ENCODE peak calls at places on chromosomes 16 and 17, in ten cellular contexts. One of them, this sample, is unnamed.

GRCh38 chr16:51816929-51817328 is 665.9 kb upstream of the SALL1 start:
- DNase-seq in thoracic aorta: no peak
- DNase-seq in ascending aorta: no peak
- DNase-seq in Peyer's patch: no peak
- DNase-seq in SK-N-SH: no peak
- DNase-seq in GM23338: no peak
- DNase-seq in CD8-positive, alpha-beta T cell: no peak
- DNase-seq in heart right ventricle: no peak
- DNase-seq in upper lobe of left lung: no peak
- DNase-seq in mammary epithelial cell: no peak
- DNase-seq in this sample: no peak

GRCh38 chr16:57791156-57791902 is 11.0 kb downstream of the KIFC3 start:
- DNase-seq in thoracic aorta: no peak
- DNase-seq in ascending aorta: no peak
- DNase-seq in Peyer's patch: no peak
- DNase-seq in SK-N-SH: no peak
- DNase-seq in GM23338: no peak
- DNase-seq in CD8-positive, alpha-beta T cell: no peak
- DNase-seq in heart right ventricle: peak; percentile 75
- DNase-seq in upper lobe of left lung: no peak
- DNase-seq in mammary epithelial cell: no peak
- DNase-seq in this sample: no peak

GRCh38 chr17:79607941-79608728 is 2.7 kb downstream of the RBFOX3 start:
- DNase-seq in thoracic aorta: no peak
- DNase-seq in ascending aorta: no peak
- DNase-seq in Peyer's patch: no peak
- DNase-seq in SK-N-SH: peak; percentile 58
- DNase-seq in GM23338: peak; percentile 90
- DNase-seq in CD8-positive, alpha-beta T cell: no peak
- DNase-seq in heart right ventricle: peak; percentile 16
- DNase-seq in upper lobe of left lung: peak; percentile 82
- DNase-seq in mammary epithelial cell: peak; percentile 15
- DNase-seq in this sample: no peak

GRCh38 chr16:57946181-57946801 is 24.6 kb downstream of the CNGB1 start:
- DNase-seq in thoracic aorta: no peak
- DNase-seq in ascending aorta: no peak
- DNase-seq in Peyer's patch: no peak
- DNase-seq in SK-N-SH: peak; percentile 53
- DNase-seq in GM23338: no peak
- DNase-seq in CD8-positive, alpha-beta T cell: no peak
- DNase-seq in heart right ventricle: no peak
- DNase-seq in upper lobe of left lung: no peak
- DNase-seq in mammary epithelial cell: no peak
- DNase-seq in this sample: no peak

GRCh38 chr17:79925242-79925957 is 86.2 kb upstream of the CBX4 start:
- DNase-seq in thoracic aorta: no peak
- DNase-seq in ascending aorta: no peak
- DNase-seq in Peyer's patch: no peak
- DNase-seq in SK-N-SH: no peak
- DNase-seq in GM23338: peak; percentile 45
- DNase-seq in CD8-positive, alpha-beta T cell: no peak
- DNase-seq in heart right ventricle: peak; percentile 51
- DNase-seq in upper lobe of left lung: peak; percentile 71
- DNase-seq in mammary epithelial cell: no peak
- DNase-seq in this sample: no peak

GRCh38 chr17:44979426-44980273 is 11.5 kb upstream of the C1QL1 start:
- DNase-seq in thoracic aorta: no peak
- DNase-seq in ascending aorta: no peak
- DNase-seq in Peyer's patch: no peak
- DNase-seq in SK-N-SH: no peak
- DNase-seq in GM23338: no peak
- DNase-seq in CD8-positive, alpha-beta T cell: no peak
- DNase-seq in heart right ventricle: peak; percentile 28
- DNase-seq in upper lobe of left lung: no peak
- DNase-seq in mammary epithelial cell: no peak
- DNase-seq in this sample: no peak

GRCh38 chr17:30942311-30943079 is 20.8 kb downstream of the ADAP2 start:
- DNase-seq in thoracic aorta: no peak
- DNase-seq in ascending aorta: no peak
- DNase-seq in Peyer's patch: no peak
- DNase-seq in SK-N-SH: no peak
- DNase-seq in GM23338: no peak
- DNase-seq in CD8-positive, alpha-beta T cell: no peak
- DNase-seq in heart right ventricle: no peak
- DNase-seq in upper lobe of left lung: no peak
- DNase-seq in mammary epithelial cell: no peak
- DNase-seq in this sample: no peak

GRCh38 chr17:82247175-82247823 is 18.5 kb downstream of the SLC16A3 start:
- DNase-seq in thoracic aorta: no peak
- DNase-seq in ascending aorta: no peak
- DNase-seq in Peyer's patch: no peak
- DNase-seq in SK-N-SH: no peak
- DNase-seq in GM23338: no peak
- DNase-seq in CD8-positive, alpha-beta T cell: no peak
- DNase-seq in heart right ventricle: no peak
- DNase-seq in upper lobe of left lung: peak; percentile 31
- DNase-seq in mammary epithelial cell: no peak
- DNase-seq in this sample: no peak

GRCh38 chr16:58024673-58025350 is 742 bp upstream of the MMP15 start:
- DNase-seq in thoracic aorta: no peak
- DNase-seq in ascending aorta: no peak
- DNase-seq in Peyer's patch: peak; percentile 25
- DNase-seq in SK-N-SH: peak; percentile 49
- DNase-seq in GM23338: peak; percentile 77
- DNase-seq in CD8-positive, alpha-beta T cell: no peak
- DNase-seq in heart right ventricle: no peak
- DNase-seq in upper lobe of left lung: peak; percentile 91
- DNase-seq in mammary epithelial cell: no peak
- DNase-seq in this sample: no peak

GRCh38 chr17:64500487-64500859 is 3.6 kb upstream of the POLG2 start:
- DNase-seq in thoracic aorta: no peak
- DNase-seq in ascending aorta: no peak
- DNase-seq in Peyer's patch: no peak
- DNase-seq in SK-N-SH: no peak
- DNase-seq in GM23338: no peak
- DNase-seq in CD8-positive, alpha-beta T cell: no peak
- DNase-seq in heart right ventricle: no peak
- DNase-seq in upper lobe of left lung: no peak
- DNase-seq in mammary epithelial cell: no peak
- DNase-seq in this sample: no peak

GRCh38 chr17:77002103-77003045 is 134.2 kb downstream of the MGAT5B start:
- DNase-seq in thoracic aorta: no peak
- DNase-seq in ascending aorta: no peak
- DNase-seq in Peyer's patch: no peak
- DNase-seq in SK-N-SH: peak; percentile 59
- DNase-seq in GM23338: peak; percentile 40
- DNase-seq in CD8-positive, alpha-beta T cell: no peak
- DNase-seq in heart right ventricle: no peak
- DNase-seq in upper lobe of left lung: no peak
- DNase-seq in mammary epithelial cell: peak; percentile 17
- DNase-seq in this sample: no peak
- H3K27ac ChIP-seq in thoracic aorta: no peak overlapping the region
- H3K27ac ChIP-seq in ascending aorta: no peak overlapping the region
- H3K27ac ChIP-seq in Peyer's patch: no peak overlapping the region
- H3K27ac ChIP-seq in SK-N-SH: peak overlapping the region; percentile 64
- H3K27ac ChIP-seq in GM23338: no peak overlapping the region
- H3K27ac ChIP-seq in CD8-positive, alpha-beta T cell: no peak overlapping the region
- H3K27ac ChIP-seq in heart right ventricle: no peak overlapping the region
- H3K27ac ChIP-seq in upper lobe of left lung: no peak overlapping the region
- H3K27ac ChIP-seq in mammary epithelial cell: no peak overlapping the region
- H3K27ac ChIP-seq in this sample: no peak overlapping the region

GRCh38 chr17:42853004-42853403 is 2.0 kb downstream of the AOC3 start:
- DNase-seq in thoracic aorta: no peak
- DNase-seq in ascending aorta: no peak
- DNase-seq in Peyer's patch: no peak
- DNase-seq in SK-N-SH: no peak
- DNase-seq in GM23338: no peak
- DNase-seq in CD8-positive, alpha-beta T cell: no peak
- DNase-seq in heart right ventricle: no peak
- DNase-seq in upper lobe of left lung: no peak
- DNase-seq in mammary epithelial cell: no peak
- DNase-seq in this sample: peak; percentile 87

GRCh38 chr17:42855048-42855596 is 4.1 kb downstream of the AOC3 start:
- DNase-seq in thoracic aorta: no peak
- DNase-seq in ascending aorta: no peak
- DNase-seq in Peyer's patch: no peak
- DNase-seq in SK-N-SH: no peak
- DNase-seq in GM23338: no peak
- DNase-seq in CD8-positive, alpha-beta T cell: no peak
- DNase-seq in heart right ventricle: no peak
- DNase-seq in upper lobe of left lung: no peak
- DNase-seq in mammary epithelial cell: no peak
- DNase-seq in this sample: no peak

GRCh38 chr17:42853597-42853967 is 2.6 kb downstream of the AOC3 start:
- DNase-seq in thoracic aorta: no peak
- DNase-seq in ascending aorta: no peak
- DNase-seq in Peyer's patch: no peak
- DNase-seq in SK-N-SH: no peak
- DNase-seq in GM23338: no peak
- DNase-seq in CD8-positive, alpha-beta T cell: no peak
- DNase-seq in heart right ventricle: no peak
- DNase-seq in upper lobe of left lung: no peak
- DNase-seq in mammary epithelial cell: no peak
- DNase-seq in this sample: no peak

GRCh38 chr17:42852351-42852750 is 1.4 kb downstream of the AOC3 start:
- DNase-seq in thoracic aorta: no peak
- DNase-seq in ascending aorta: no peak
- DNase-seq in Peyer's patch: no peak
- DNase-seq in SK-N-SH: no peak
- DNase-seq in GM23338: no peak
- DNase-seq in CD8-positive, alpha-beta T cell: no peak
- DNase-seq in heart right ventricle: no peak
- DNase-seq in upper lobe of left lung: no peak
- DNase-seq in mammary epithelial cell: no peak
- DNase-seq in this sample: peak; percentile 85

DNA sequence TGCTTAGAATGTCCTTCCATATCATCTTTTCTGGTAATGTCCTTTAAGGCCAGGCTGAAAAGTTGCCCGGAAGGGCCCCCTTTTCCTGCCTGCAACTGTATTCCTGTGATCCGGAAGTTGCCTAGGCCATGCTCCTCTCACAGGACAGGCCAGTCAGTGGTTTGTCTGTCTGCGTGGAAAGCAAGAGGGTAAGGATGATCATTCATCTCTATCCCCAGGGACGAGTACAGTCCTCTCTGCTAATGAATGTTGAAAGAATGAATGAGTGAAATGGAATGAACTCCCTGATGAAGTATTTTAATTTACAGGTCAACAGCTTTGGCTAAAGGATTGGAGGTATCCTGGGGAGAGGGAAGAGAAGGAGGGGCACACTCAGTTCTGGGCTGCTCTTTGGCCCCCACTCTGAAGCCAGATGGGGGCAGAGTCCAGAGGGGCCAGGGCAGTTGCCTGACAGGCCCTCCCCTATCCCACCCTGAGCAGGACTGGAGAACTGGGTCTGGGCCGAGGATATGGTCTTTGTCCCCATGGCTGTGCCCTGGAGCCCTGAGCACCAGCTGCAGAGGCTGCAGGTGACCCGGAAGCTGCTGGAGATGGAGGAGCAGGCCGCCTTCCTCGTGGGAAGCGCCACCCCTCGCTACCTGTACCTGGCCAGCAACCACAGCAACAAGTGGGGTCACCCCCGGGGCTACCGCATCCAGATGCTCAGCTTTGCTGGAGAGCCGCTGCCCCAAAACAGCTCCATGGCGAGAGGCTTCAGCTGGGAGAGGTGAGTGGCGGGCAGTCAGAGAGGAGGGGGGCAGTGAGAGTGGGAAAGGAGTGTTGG is 3.2 kb downstream of the AOC3 start:
- DNase-seq in thoracic aorta: no peak
- DNase-seq in ascending aorta: no peak
- DNase-seq in Peyer's patch: no peak
- DNase-seq in SK-N-SH: no peak
- DNase-seq in GM23338: no peak
- DNase-seq in CD8-positive, alpha-beta T cell: no peak
- DNase-seq in heart right ventricle: no peak
- DNase-seq in upper lobe of left lung: peak; percentile 40
- DNase-seq in mammary epithelial cell: no peak
- DNase-seq in this sample: no peak
- H3K4me3 ChIP-seq in thoracic aorta: peak overlapping the region; percentile 77
- H3K4me3 ChIP-seq in ascending aorta: peak overlapping the region; percentile 51
- H3K4me3 ChIP-seq in Peyer's patch: no peak overlapping the region
- H3K4me3 ChIP-seq in SK-N-SH: no peak overlapping the region
- H3K4me3 ChIP-seq in GM23338: no peak overlapping the region
- H3K4me3 ChIP-seq in CD8-positive, alpha-beta T cell: no peak overlapping the region
- H3K4me3 ChIP-seq in heart right ventricle: peak overlapping the region; percentile 43
- H3K4me3 ChIP-seq in upper lobe of left lung: peak overlapping the region; percentile 48
- H3K4me3 ChIP-seq in mammary epithelial cell: no peak overlapping the region
- H3K4me3 ChIP-seq in this sample: peak overlapping the region; percentile 72

GRCh38 chr17:48566717-48567116 is 11.4 kb downstream of the HOXB4 start:
- DNase-seq in thoracic aorta: no peak
- DNase-seq in ascending aorta: no peak
- DNase-seq in Peyer's patch: no peak
- DNase-seq in SK-N-SH: no peak
- DNase-seq in GM23338: no peak
- DNase-seq in CD8-positive, alpha-beta T cell: no peak
- DNase-seq in heart right ventricle: no peak
- DNase-seq in upper lobe of left lung: no peak
- DNase-seq in mammary epithelial cell: no peak
- DNase-seq in this sample: no peak
- TF ChIP-seq CTCF in thoracic aorta: no peak
- TF ChIP-seq CTCF in ascending aorta: no peak
- TF ChIP-seq CTCF in Peyer's patch: no peak
- TF ChIP-seq CTCF in SK-N-SH: no peak
- TF ChIP-seq CTCF in GM23338: no peak
- TF ChIP-seq CTCF in CD8-positive, alpha-beta T cell: no peak
- TF ChIP-seq CTCF in heart right ventricle: no peak
- TF ChIP-seq CTCF in upper lobe of left lung: no peak
- TF ChIP-seq CTCF in mammary epithelial cell: no peak
- TF ChIP-seq CTCF in this sample: no peak

GRCh38 chr16:4936181-4936990 is 562 bp downstream of the PPL start:
- DNase-seq in thoracic aorta: no peak
- DNase-seq in ascending aorta: no peak
- DNase-seq in Peyer's patch: no peak
- DNase-seq in SK-N-SH: peak; percentile 75
- DNase-seq in GM23338: peak; percentile 82
- DNase-seq in CD8-positive, alpha-beta T cell: no peak
- DNase-seq in heart right ventricle: no peak
- DNase-seq in upper lobe of left lung: peak; percentile 90
- DNase-seq in mammary epithelial cell: peak; percentile 40
- DNase-seq in this sample: no peak

GRCh38 chr16:4933871-4934395 is 3.0 kb downstream of the PPL start:
- DNase-seq in thoracic aorta: no peak
- DNase-seq in ascending aorta: no peak
- DNase-seq in Peyer's patch: no peak
- DNase-seq in SK-N-SH: no peak
- DNase-seq in GM23338: no peak
- DNase-seq in CD8-positive, alpha-beta T cell: no peak
- DNase-seq in heart right ventricle: no peak
- DNase-seq in upper lobe of left lung: no peak
- DNase-seq in mammary epithelial cell: no peak
- DNase-seq in this sample: no peak

GRCh38 chr16:4934591-4934990 is 2.4 kb downstream of the PPL start:
- DNase-seq in thoracic aorta: no peak
- DNase-seq in ascending aorta: no peak
- DNase-seq in Peyer's patch: no peak
- DNase-seq in SK-N-SH: no peak
- DNase-seq in GM23338: no peak
- DNase-seq in CD8-positive, alpha-beta T cell: no peak
- DNase-seq in heart right ventricle: no peak
- DNase-seq in upper lobe of left lung: no peak
- DNase-seq in mammary epithelial cell: no peak
- DNase-seq in this sample: no peak

GRCh38 chr16:4936991-4937781 is at the start of gene PPL:
- DNase-seq in thoracic aorta: no peak
- DNase-seq in ascending aorta: no peak
- DNase-seq in Peyer's patch: no peak
- DNase-seq in SK-N-SH: peak; percentile 72
- DNase-seq in GM23338: peak; percentile 98
- DNase-seq in CD8-positive, alpha-beta T cell: no peak
- DNase-seq in heart right ventricle: peak; percentile 60
- DNase-seq in upper lobe of left lung: peak; percentile 98
- DNase-seq in mammary epithelial cell: peak; percentile 78
- DNase-seq in this sample: no peak

GRCh38 chr16:4935231-4935855 is 1.6 kb downstream of the PPL start:
- DNase-seq in thoracic aorta: peak; percentile 68
- DNase-seq in ascending aorta: peak; percentile 33
- DNase-seq in Peyer's patch: peak; percentile 23
- DNase-seq in SK-N-SH: no peak
- DNase-seq in GM23338: no peak
- DNase-seq in CD8-positive, alpha-beta T cell: no peak
- DNase-seq in heart right ventricle: peak; percentile 70
- DNase-seq in upper lobe of left lung: peak; percentile 89
- DNase-seq in mammary epithelial cell: peak; percentile 64
- DNase-seq in this sample: peak; percentile 94
- H3K27ac ChIP-seq in thoracic aorta: peak overlapping the region; percentile 25
- H3K27ac ChIP-seq in ascending aorta: peak overlapping the region; percentile 58
- H3K27ac ChIP-seq in Peyer's patch: no peak overlapping the region
- H3K27ac ChIP-seq in SK-N-SH: no peak overlapping the region
- H3K27ac ChIP-seq in GM23338: no peak overlapping the region
- H3K27ac ChIP-seq in CD8-positive, alpha-beta T cell: no peak overlapping the region
- H3K27ac ChIP-seq in heart right ventricle: peak overlapping the region; percentile 26
- H3K27ac ChIP-seq in upper lobe of left lung: peak overlapping the region; percentile 82
- H3K27ac ChIP-seq in mammary epithelial cell: peak overlapping the region; percentile 61
- H3K27ac ChIP-seq in this sample: no peak overlapping the region